ENCODE peak calls at places on chromosome 1, in five cellular contexts. W is dorsolateral prefrontal cortex, X is keratinocyte, V is fibroblast of mammary gland, J is upper lobe of right lung. B is an unnamed sample.

GRCh38 chr1:219917851-219918466 is 10.4 kb downstream of the SLC30A10 start:
- DNase-seq in W (no peak), X (peak), V (peak), J (no peak), B (peak)

GRCh38 chr1:6958407-6958806 is 173.2 kb downstream of the CAMTA1 start:
- DNase-seq in W (no peak), X (no peak), V (no peak), J (no peak), B (no peak)

GRCh38 chr1:117663156-117663902 is 57.5 kb downstream of the TENT5C start:
- DNase-seq in W (no peak), X (no peak), V (no peak), J (no peak), B (no peak)

GRCh38 chr1:77984629-77985028 is 5.8 kb upstream of the FUBP1 start:
- DNase-seq in W (no peak), X (no peak), V (no peak), J (no peak), B (no peak)

GRCh38 chr1:155981266-155982088 is 3.1 kb upstream of the ARHGEF2 start:
- DNase-seq in W (no peak), X (no peak), V (peak), J (no peak), B (peak)

GRCh38 chr1:924619-925323 is 1.0 kb downstream of the SAMD11 start:
- DNase-seq in W (no peak), X (no peak), V (no peak), J (peak), B (no peak)

GRCh38 chr1:40372658-40373322 is 737 bp upstream of the SMAP2 start:
- DNase-seq in W (no peak), X (no peak), V (no peak), J (no peak), B (no peak)

GRCh38 chr1:110212165-110213142 is 2.3 kb downstream of the KCNC4 start:
- DNase-seq in W (no peak), X (no peak), V (no peak), J (no peak), B (peak)

GRCh38 chr1:177020861-177021589 is 143.5 kb downstream of the ASTN1 start:
- DNase-seq in W (peak), X (no peak), V (peak), J (no peak), B (no peak)

GRCh38 chr1:207059881-207060280 is 6.8 kb downstream of the PFKFB2 start:
- DNase-seq in W (no peak), X (no peak), V (no peak), J (no peak), B (no peak)

GRCh38 chr1:24724345-24725208 is 20.7 kb upstream of the CLIC4 start:
- DNase-seq in W (no peak), X (no peak), V (peak), J (no peak), B (peak)

GRCh38 chr1:32742132-32742947 is 39.8 kb upstream of the SYNC start:
- DNase-seq in W (no peak), X (no peak), V (no peak), J (peak), B (no peak)

GRCh38 chr1:31696246-31696645 is 7.6 kb downstream of the COL16A1 start:
- DNase-seq in W (peak), X (no peak), V (no peak), J (no peak), B (no peak)

GRCh38 chr1:4447778-4448360 is 206.5 kb upstream of the AJAP1 start:
- DNase-seq in W (no peak), X (no peak), V (no peak), J (peak), B (no peak)

GRCh38 chr1:153963030-153963849 is at the start of gene SLC39A1:
- DNase-seq in W (peak), X (peak), V (peak), J (peak), B (peak)

GRCh38 chr1:67308136-67308535 is 463 bp downstream of the IL12RB2 start:
- DNase-seq in W (no peak), X (no peak), V (no peak), J (no peak), B (no peak)

GRCh38 chr1:237709355-237709754 is 181.4 kb downstream of the ZP4 start:
- DNase-seq in W (no peak), X (no peak), V (no peak), J (no peak), B (no peak)

GRCh38 chr1:109365642-109366204 is 32.0 kb downstream of the SORT1 start:
- DNase-seq in W (no peak), X (no peak), V (no peak), J (no peak), B (no peak)

GRCh38 chr1:229694053-229694693 is 68.1 kb downstream of the URB2 start:
- DNase-seq in W (peak), X (no peak), V (peak), J (peak), B (peak)

GRCh38 chr1:180040034-180040433 is 85.4 kb downstream of the CEP350 start:
- DNase-seq in W (peak), X (no peak), V (peak), J (no peak), B (peak)

GRCh38 chr1:27656157-27656893 is 15.7 kb downstream of the IFI6 start:
- DNase-seq in W (no peak), X (no peak), V (peak), J (peak), B (peak)

GRCh38 chr1:44661786-44662682 is 12.2 kb downstream of the TMEM53 start:
- DNase-seq in W (no peak), X (no peak), V (no peak), J (no peak), B (no peak)

GRCh38 chr1:204410764-204411450 is 710 bp downstream of the PPP1R15B start:
- DNase-seq in W (peak), X (no peak), V (peak), J (no peak), B (peak)

GRCh38 chr1:17575786-17576584 is 36.5 kb downstream of the ARHGEF10L start:
- DNase-seq in W (no peak), X (no peak), V (no peak), J (no peak), B (no peak)

GRCh38 chr1:157723157-157723556 is 22.6 kb upstream of the FCRL3 start:
- DNase-seq in W (no peak), X (no peak), V (no peak), J (no peak), B (no peak)
- TF ChIP-seq CTCF in W (no peak), X (no peak), V (no peak), J (no peak), B (no peak)

GRCh38 chr1:47433453-47434050 is 4.3 kb upstream of the FOXD2 start:
- DNase-seq in W (no peak), X (no peak), V (no peak), J (no peak), B (no peak)

GRCh38 chr1:47432071-47433036 is 5.5 kb upstream of the FOXD2 start:
- DNase-seq in W (peak), X (no peak), V (peak), J (peak), B (peak)

GRCh38 chr1:47435506-47436303 is 2.1 kb upstream of the FOXD2 start:
- DNase-seq in W (no peak), X (no peak), V (no peak), J (no peak), B (no peak)

GRCh38 chr1:47433037-47433421 is 4.8 kb upstream of the FOXD2 start:
- DNase-seq in W (no peak), X (no peak), V (no peak), J (no peak), B (no peak)

DNA sequence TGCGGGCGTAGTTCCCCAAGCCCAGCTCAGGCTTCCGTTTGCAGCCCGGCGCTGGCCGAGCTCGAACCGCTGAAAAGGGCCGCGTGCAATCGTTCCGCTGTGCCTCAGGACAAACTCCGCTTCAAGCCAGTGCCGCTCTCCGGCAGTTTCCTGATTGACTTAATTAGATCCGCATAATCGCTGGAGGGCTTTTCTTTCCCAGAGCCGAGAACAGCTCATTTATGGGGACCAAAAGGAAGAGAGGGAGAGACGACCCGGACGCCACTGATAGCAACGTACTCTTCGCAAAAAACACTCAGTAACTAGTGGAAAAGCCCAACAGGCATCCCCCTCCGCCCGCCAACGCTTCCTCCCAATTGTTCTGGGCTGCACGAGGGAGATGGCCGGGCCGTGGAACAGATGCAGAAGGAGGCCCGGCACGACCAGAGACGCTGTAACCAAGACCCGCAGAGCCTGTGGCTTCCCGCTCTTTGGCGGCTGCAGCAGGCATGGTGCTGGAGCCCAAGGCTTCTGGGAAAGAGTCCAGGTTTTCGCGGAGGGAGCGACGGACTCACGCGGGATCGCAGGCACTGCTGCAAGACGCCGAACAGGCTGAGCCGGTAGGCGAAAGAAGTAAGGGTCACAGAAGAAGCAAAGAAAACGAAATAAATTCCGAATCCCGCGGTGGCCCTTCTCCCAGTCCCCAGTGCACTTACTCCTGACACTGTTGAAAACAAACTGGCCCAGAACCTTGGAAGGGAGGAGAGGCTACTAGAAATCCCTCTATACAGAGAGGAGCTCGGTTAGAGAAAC is 3.6 kb upstream of the FOXD2 start:
- DNase-seq in W (peak), X (no peak), V (peak), J (peak), B (peak)
- H3K4me3 ChIP-seq in W (peak), X (peak), V (peak), J (no peak), B (no peak)

GRCh38 chr1:57770772-57771171 is 346.9 kb upstream of the DAB1 start:
- DNase-seq in W (no peak), X (no peak), V (peak), J (no peak), B (peak)
- TF ChIP-seq CTCF in W (no peak), X (peak), V (peak), J (peak), B (peak)

DNA sequence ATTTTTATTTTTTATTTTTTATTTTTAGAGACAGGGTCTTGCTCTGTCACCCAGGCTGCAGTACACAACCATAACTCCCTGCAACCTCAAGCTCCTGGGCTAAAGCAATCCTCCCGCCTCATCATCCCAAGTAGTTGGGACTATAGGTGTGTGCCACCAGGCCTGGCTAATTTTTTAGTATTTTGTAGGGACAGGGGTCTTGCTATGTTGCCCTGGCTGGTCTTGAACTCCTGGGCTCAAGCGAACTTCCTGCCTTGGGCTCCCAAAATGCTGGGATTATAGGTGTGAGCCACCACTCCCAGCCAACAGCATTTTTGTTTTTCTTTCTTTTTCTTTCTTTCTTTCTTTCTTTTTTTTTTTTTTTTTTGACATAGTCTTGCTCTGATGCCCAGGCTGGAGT is 14.1 kb downstream of the PLEKHM2 start:
- DNase-seq in W (no peak), X (no peak), V (no peak), J (no peak), B (no peak)
- H3K4me3 ChIP-seq in W (no peak), X (no peak), V (no peak), J (no peak), B (no peak)

DNA sequence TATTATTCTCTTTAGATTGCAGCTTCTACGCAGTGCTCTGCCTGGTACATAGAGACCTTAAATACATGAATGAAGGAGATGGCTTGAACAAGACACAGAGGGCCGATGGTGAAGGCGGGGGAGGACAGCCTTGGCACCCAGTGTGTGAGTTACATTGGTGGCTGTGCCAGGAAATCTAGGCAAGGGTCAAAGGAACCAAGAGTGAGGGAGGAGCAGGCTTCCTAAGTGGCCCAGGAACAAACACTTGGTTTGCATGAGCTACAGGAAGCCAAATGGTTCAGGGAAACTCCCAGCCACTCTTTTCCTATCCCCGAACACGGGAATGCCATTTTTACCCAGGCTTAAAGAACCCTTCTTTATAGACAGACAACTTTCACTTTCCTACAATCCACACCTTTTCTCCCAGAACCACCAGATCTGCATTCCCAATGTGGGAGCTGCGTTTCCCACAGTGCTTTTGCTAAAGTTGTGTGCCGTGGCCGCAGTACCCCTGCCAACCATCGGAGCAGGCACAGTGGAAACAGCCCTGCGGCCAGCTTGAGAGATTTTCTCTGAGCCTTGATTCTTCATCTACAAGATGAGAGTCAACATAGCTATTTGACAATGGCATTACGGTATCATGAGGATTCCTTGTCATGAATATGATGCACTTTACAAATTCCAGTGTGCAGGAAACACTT is 3.5 kb upstream of the CLEC20A start:
- DNase-seq in W (no peak), X (no peak), V (no peak), J (no peak), B (no peak)
- TF ChIP-seq CTCF in W (no peak), X (peak), V (peak), J (peak), B (peak)

DNA sequence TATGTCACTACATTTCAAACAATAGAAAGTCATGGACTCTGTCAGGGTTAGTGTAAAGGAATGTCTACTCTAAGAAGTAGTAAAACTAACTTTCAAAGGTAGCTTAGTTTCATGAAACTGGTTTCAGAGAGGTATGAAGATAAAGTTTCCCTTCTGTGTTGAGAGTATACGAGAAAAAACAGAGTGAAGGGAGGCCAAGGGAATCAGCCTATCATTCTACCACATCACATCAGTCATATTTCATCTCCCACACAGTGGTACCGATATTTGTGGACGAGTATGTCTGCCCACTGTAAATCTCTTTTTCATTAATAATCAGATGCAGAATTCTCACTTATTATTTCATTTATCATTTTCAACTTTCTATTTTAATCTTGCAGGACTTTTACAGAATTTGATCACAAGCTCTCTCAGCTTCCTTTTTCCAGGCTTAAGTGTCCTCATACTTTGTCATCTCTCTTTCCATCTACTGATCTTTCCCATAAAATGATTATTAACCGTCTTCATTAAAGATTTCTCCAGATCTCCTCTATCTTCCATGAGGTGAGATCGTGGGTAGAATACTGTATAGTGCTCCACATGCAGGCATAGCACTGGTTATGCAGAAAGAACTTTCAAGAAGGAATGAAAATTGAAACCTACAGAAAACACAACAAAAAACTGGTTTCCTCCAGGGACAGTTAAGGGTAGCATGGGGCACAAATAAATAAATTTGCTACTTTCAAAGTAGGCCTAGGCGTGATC is 11.5 kb upstream of the IFI16 start:
- DNase-seq in W (no peak), X (no peak), V (no peak), J (no peak), B (no peak)
- H3K4me3 ChIP-seq in W (peak), X (no peak), V (no peak), J (peak), B (no peak)